ENCODE peak calls at places on chromosomes 13 and 19, in seven cellular contexts. N is heart right ventricle, Y is fibroblast of villous mesenchyme, D is neural progenitor cell, V is SJCRH30, U is tibial artery, I is stomach. C is an unnamed sample.

GRCh38 chr19:56114051-56114694 is 6.9 kb downstream of the ZNF787 start:
- DNase-seq in N (no peak), Y (no peak), D (no peak), V (no peak), U (no peak), I (no peak), C (no peak)

GRCh38 chr19:44741258-44741731 is 7.2 kb upstream of the BCL3 start:
- DNase-seq in N (no peak), Y (peak; percentile 71), D (no peak), V (no peak), U (no peak), I (no peak), C (peak; percentile 50)

GRCh38 chr13:76094645-76095044 is 458.5 kb downstream of the LMO7 start:
- DNase-seq in N (no peak), Y (no peak), D (no peak), V (no peak), U (no peak), I (no peak), C (no peak)

GRCh38 chr19:4035582-4035981 is 28.0 kb downstream of the PIAS4 start:
- DNase-seq in N (no peak), Y (peak; percentile 13), D (no peak), V (no peak), U (no peak), I (no peak), C (no peak)

GRCh38 chr13:32731576-32731975 is 145.3 kb downstream of the PDS5B start:
- DNase-seq in N (no peak), Y (peak; percentile 42), D (no peak), V (no peak), U (no peak), I (no peak), C (peak; percentile 35)

GRCh38 chr19:14632286-14632685 is 42.4 kb downstream of the ADGRE3 start:
- DNase-seq in N (no peak), Y (peak; percentile 19), D (no peak), V (peak; percentile 27), U (no peak), I (no peak), C (no peak)

GRCh38 chr13:38685974-38686571 is 804 bp upstream of the FREM2 start:
- DNase-seq in N (no peak), Y (peak; percentile 9), D (peak; percentile 83), V (peak; percentile 47), U (no peak), I (no peak), C (no peak)

GRCh38 chr13:40970803-40971202 is 48.3 kb downstream of the ELF1 start:
- DNase-seq in N (no peak), Y (no peak), D (no peak), V (no peak), U (no peak), I (no peak), C (no peak)

GRCh38 chr13:100536643-100537180 is 51.9 kb downstream of the GGACT start:
- DNase-seq in N (no peak), Y (no peak), D (no peak), V (no peak), U (no peak), I (no peak), C (no peak)

GRCh38 chr19:3458595-3459284 is 21.6 kb downstream of the SMIM24 start:
- DNase-seq in N (no peak), Y (peak; percentile 69), D (peak; percentile 66), V (no peak), U (peak; percentile 86), I (no peak), C (no peak)

GRCh38 chr19:28289294-28290063 is 923.5 kb downstream of the UQCRFS1 start:
- DNase-seq in N (no peak), Y (peak; percentile 48), D (no peak), V (peak; percentile 68), U (no peak), I (no peak), C (peak; percentile 64)

GRCh38 chr13:98372886-98373285 is 195.8 kb upstream of the RNF113B start:
- DNase-seq in N (no peak), Y (peak; percentile 69), D (no peak), V (peak; percentile 10), U (no peak), I (no peak), C (peak; percentile 27)

GRCh38 chr19:14023404-14024235 is 4.3 kb upstream of the RLN3 start:
- DNase-seq in N (no peak), Y (peak; percentile 56), D (peak; percentile 74), V (peak; percentile 62), U (no peak), I (peak; percentile 58), C (peak; percentile 46)

GRCh38 chr19:15495151-15495550 is 13.2 kb upstream of the CYP4F22 start:
- DNase-seq in N (no peak), Y (no peak), D (no peak), V (no peak), U (no peak), I (no peak), C (no peak)

GRCh38 chr19:10654610-10655456 is 687 bp downstream of the ILF3 start:
- DNase-seq in N (peak; percentile 52), Y (peak; percentile 32), D (peak; percentile 95), V (peak; percentile 76), U (peak; percentile 77), I (peak; percentile 35), C (peak; percentile 24)

GRCh38 chr19:48466571-48467325 is 2.4 kb upstream of the CYTH2 start:
- DNase-seq in N (no peak), Y (peak; percentile 41), D (no peak), V (no peak), U (no peak), I (no peak), C (peak; percentile 39)

GRCh38 chr13:104487006-104487405 is 1420.8 kb upstream of the SLC10A2 start:
- DNase-seq in N (no peak), Y (no peak), D (no peak), V (no peak), U (no peak), I (no peak), C (no peak)

GRCh38 chr13:23902975-23903905 is 5.9 kb upstream of the C1QTNF9B start:
- DNase-seq in N (peak; percentile 17), Y (no peak), D (peak; percentile 52), V (no peak), U (no peak), I (no peak), C (no peak)

GRCh38 chr13:50370303-50370950 is 355.2 kb downstream of the KCNRG start:
- DNase-seq in N (no peak), Y (no peak), D (no peak), V (no peak), U (no peak), I (no peak), C (no peak)

GRCh38 chr13:97978661-97979450 is 25.4 kb downstream of the IPO5 start:
- DNase-seq in N (no peak), Y (no peak), D (peak; percentile 85), V (no peak), U (no peak), I (no peak), C (peak; percentile 83)

GRCh38 chr19:40502081-40502480 is 35.3 kb downstream of the SPTBN4 start:
- DNase-seq in N (no peak), Y (no peak), D (no peak), V (no peak), U (no peak), I (no peak), C (no peak)

GRCh38 chr13:92494915-92495314 is 731.7 kb upstream of the GPC6 start:
- DNase-seq in N (no peak), Y (no peak), D (no peak), V (no peak), U (no peak), I (no peak), C (no peak)
- H3K4me3 ChIP-seq in N (no peak overlapping the region), Y (no peak overlapping the region), D (no peak overlapping the region), V (no peak overlapping the region), U (no peak overlapping the region), I (no peak overlapping the region), C (no peak overlapping the region)

GRCh38 chr19:35780717-35781116 is 5.4 kb downstream of the ARHGAP33 start:
- DNase-seq in N (no peak), Y (no peak), D (no peak), V (no peak), U (no peak), I (no peak), C (no peak)

GRCh38 chr19:35783469-35784400 is 8.4 kb downstream of the ARHGAP33 start:
- DNase-seq in N (no peak), Y (no peak), D (no peak), V (no peak), U (no peak), I (no peak), C (no peak)

GRCh38 chr19:35784401-35785086 is 9.2 kb downstream of the ARHGAP33 start:
- DNase-seq in N (no peak), Y (no peak), D (peak; percentile 87), V (no peak), U (no peak), I (no peak), C (no peak)

GRCh38 chr19:35781650-35782049 is 6.3 kb downstream of the ARHGAP33 start:
- DNase-seq in N (no peak), Y (no peak), D (no peak), V (no peak), U (no peak), I (no peak), C (no peak)

GRCh38 chr19:35782589-35782988 is 7.2 kb downstream of the ARHGAP33 start:
- DNase-seq in N (no peak), Y (no peak), D (no peak), V (no peak), U (no peak), I (no peak), C (no peak)
- H3K4me3 ChIP-seq in N (no peak overlapping the region), Y (no peak overlapping the region), D (no peak overlapping the region), V (no peak overlapping the region), U (no peak overlapping the region), I (no peak overlapping the region), C (no peak overlapping the region)

DNA sequence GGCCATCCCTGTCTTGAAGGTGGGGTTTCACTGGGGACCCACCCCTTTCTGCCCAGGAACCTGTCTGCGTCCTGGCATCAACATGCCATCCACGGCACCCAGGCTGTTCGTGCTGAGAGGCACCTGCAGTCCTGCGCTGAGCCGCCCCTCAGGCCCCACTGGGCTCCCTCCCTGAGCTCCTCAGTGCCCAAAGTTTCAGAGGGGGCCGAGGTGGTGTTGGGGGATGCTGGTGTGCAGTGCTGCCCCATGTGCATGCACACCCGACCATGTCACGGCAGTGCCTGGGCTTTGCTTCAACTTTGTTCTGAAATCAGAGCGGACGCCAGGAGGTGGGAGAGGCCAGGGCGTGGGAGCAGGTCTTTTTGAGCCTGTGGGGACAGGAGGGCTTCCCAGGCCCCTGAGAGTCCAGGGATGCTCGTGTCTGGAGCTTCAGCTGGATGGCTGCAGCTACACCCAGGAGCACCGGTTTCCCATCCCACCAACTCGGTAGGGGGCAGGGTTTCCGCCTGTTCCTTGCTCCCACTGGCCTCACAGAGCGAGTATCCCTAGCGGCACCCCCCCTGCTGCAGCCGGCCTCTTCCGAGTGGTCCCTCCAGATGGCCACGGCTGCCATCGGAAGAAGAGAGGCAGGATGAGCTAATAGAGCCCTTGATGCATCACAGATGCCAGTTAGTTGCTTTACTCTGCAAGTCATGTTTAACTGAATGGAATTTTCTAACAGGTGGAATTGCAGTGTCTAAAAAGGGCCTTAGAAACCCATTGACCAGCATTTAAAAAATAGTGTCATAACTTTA is 44.0 kb downstream of the WDFY2 start:
- DNase-seq in N (no peak), Y (no peak), D (no peak), V (no peak), U (no peak), I (no peak), C (peak; percentile 43)
- H3K4me3 ChIP-seq in N (no peak overlapping the region), Y (no peak overlapping the region), D (no peak overlapping the region), V (no peak overlapping the region), U (no peak overlapping the region), I (no peak overlapping the region), C (no peak overlapping the region)

DNA sequence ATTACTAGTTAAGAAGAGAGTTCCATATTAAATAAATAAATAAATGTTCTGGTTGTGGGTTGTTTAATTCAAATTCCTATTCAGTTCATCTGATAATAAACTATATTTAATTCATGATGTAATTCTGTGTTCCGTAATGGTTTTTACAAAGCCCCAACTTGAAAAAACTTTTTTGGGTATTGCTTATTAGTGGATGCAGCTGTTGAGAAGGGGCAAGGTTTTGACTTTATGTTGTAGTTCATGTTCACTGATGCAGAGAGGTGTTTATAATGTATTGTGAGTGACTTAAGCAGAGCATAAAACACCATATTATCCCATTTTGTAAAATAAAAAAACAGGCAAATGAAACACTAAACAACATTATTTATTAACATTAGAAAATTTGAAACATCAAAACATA is 107.3 kb upstream of the TNFSF11 start:
- DNase-seq in N (no peak), Y (no peak), D (no peak), V (no peak), U (no peak), I (no peak), C (no peak)
- H3K4me3 ChIP-seq in N (no peak overlapping the region), Y (no peak overlapping the region), D (no peak overlapping the region), V (no peak overlapping the region), U (no peak overlapping the region), I (no peak overlapping the region), C (no peak overlapping the region)

C was measured in AG10803.